ENCODE peak calls at places on chromosomes 5 and 9, in six cellular contexts. D, J, L, U, O and Q are unnamed samples.
A peak's percentile ranks its signal among the peaks of the same experiment; 100 is the strongest.

GRCh38 chr5:76715734-76716455 is at the start of gene F2R:
- DNase-seq in D (peak; percentile 69), J (peak; percentile 80), L (peak; percentile 80), U (peak; percentile 24), O (no peak), Q (peak; percentile 67)

GRCh38 chr5:179152144-179152895 is 92.1 kb downstream of the ZNF354C start:
- DNase-seq in D (no peak), J (peak; percentile 30), L (no peak), U (no peak), O (no peak), Q (no peak)

GRCh38 chr9:39588056-39588814 is 232.8 kb downstream of the SPATA31A1 start:
- DNase-seq in D (no peak), J (no peak), L (peak; percentile 17), U (no peak), O (no peak), Q (peak; percentile 2)

GRCh38 chr5:1709186-1709803 is 90.3 kb downstream of the MRPL36 start:
- DNase-seq in D (no peak), J (peak; percentile 56), L (no peak), U (no peak), O (no peak), Q (no peak)

GRCh38 chr5:74988273-74988983 is 63.9 kb downstream of the GCNT4 start:
- DNase-seq in D (no peak), J (no peak), L (no peak), U (no peak), O (no peak), Q (no peak)

GRCh38 chr5:130063603-130064002 is 159.3 kb downstream of the CHSY3 start:
- DNase-seq in D (no peak), J (no peak), L (no peak), U (no peak), O (no peak), Q (no peak)

GRCh38 chr9:93100265-93100636 is 4.2 kb downstream of the CARD19 start:
- DNase-seq in D (no peak), J (no peak), L (no peak), U (no peak), O (no peak), Q (no peak)

GRCh38 chr9:122197334-122197872 is 31.4 kb downstream of the LHX6 start:
- DNase-seq in D (no peak), J (no peak), L (no peak), U (no peak), O (no peak), Q (no peak)

GRCh38 chr5:171342362-171343111 is 33.5 kb downstream of the TLX3 start:
- DNase-seq in D (peak; percentile 30), J (peak; percentile 56), L (peak; percentile 48), U (peak; percentile 52), O (no peak), Q (no peak)

GRCh38 chr5:10736354-10736753 is 24.7 kb downstream of the DAP start:
- DNase-seq in D (no peak), J (no peak), L (no peak), U (no peak), O (no peak), Q (no peak)

GRCh38 chr5:68088302-68088701 is 127.3 kb upstream of the PIK3R1 start:
- DNase-seq in D (no peak), J (no peak), L (no peak), U (no peak), O (no peak), Q (no peak)

GRCh38 chr9:76980566-76980965 is 38.9 kb upstream of the FOXB2 start:
- DNase-seq in D (no peak), J (no peak), L (no peak), U (no peak), O (no peak), Q (no peak)

GRCh38 chr9:77833686-77834429 is 185.7 kb upstream of the GNA14 start:
- DNase-seq in D (no peak), J (no peak), L (no peak), U (no peak), O (no peak), Q (no peak)

GRCh38 chr9:9337129-9337528 is 1275.7 kb downstream of the PTPRD start:
- DNase-seq in D (no peak), J (no peak), L (no peak), U (no peak), O (no peak), Q (no peak)

GRCh38 chr9:101458955-101459631 is 23.5 kb upstream of the ALDOB start:
- DNase-seq in D (peak; percentile 30), J (no peak), L (no peak), U (peak; percentile 86), O (no peak), Q (no peak)

GRCh38 chr5:88727705-88728313 is 155.2 kb downstream of the MEF2C start:
- DNase-seq in D (no peak), J (no peak), L (peak; percentile 23), U (no peak), O (no peak), Q (no peak)

GRCh38 chr9:98142182-98142924 is 23.3 kb upstream of the TRIM14 start:
- DNase-seq in D (no peak), J (no peak), L (no peak), U (peak; percentile 51), O (no peak), Q (no peak)

GRCh38 chr5:160165137-160166068 is 46.2 kb upstream of the PWWP2A start:
- DNase-seq in D (no peak), J (peak; percentile 73), L (no peak), U (peak; percentile 82), O (no peak), Q (no peak)

GRCh38 chr5:80915716-80916115 is 44.4 kb upstream of the RASGRF2 start:
- DNase-seq in D (no peak), J (no peak), L (no peak), U (no peak), O (no peak), Q (no peak)

GRCh38 chr5:39479537-39479936 is 54.8 kb upstream of the DAB2 start:
- DNase-seq in D (no peak), J (no peak), L (no peak), U (no peak), O (no peak), Q (no peak)

GRCh38 chr9:15192856-15193255 is 114.2 kb downstream of the TTC39B start:
- DNase-seq in D (no peak), J (no peak), L (no peak), U (no peak), O (no peak), Q (no peak)
- TF ChIP-seq TAF1 in D (no peak), J (no peak), L (no peak), U (no peak), O (no peak), Q (no peak)

GRCh38 chr5:180803181-180804128 is 849 bp upstream of the MGAT1 start:
- DNase-seq in D (peak; percentile 81), J (no peak), L (peak; percentile 64), U (peak; percentile 48), O (peak; percentile 85), Q (peak; percentile 74)

GRCh38 chr5:180799902-180800801 is 2.5 kb downstream of the MGAT1 start:
- DNase-seq in D (no peak), J (no peak), L (peak; percentile 35), U (no peak), O (no peak), Q (no peak)

GRCh38 chr5:180804129-180804601 is 1.6 kb upstream of the MGAT1 start:
- DNase-seq in D (no peak), J (no peak), L (no peak), U (no peak), O (no peak), Q (no peak)

GRCh38 chr5:180801596-180802324 is 846 bp downstream of the MGAT1 start:
- DNase-seq in D (no peak), J (no peak), L (no peak), U (no peak), O (no peak), Q (no peak)

GRCh38 chr5:180802325-180803180 is at the start of gene MGAT1:
- DNase-seq in D (peak; percentile 89), J (peak; percentile 90), L (peak; percentile 95), U (peak; percentile 65), O (no peak), Q (peak; percentile 89)
- TF ChIP-seq POLR2A in D (peak; percentile 46), J (peak; percentile 68), L (peak; percentile 81), U (peak; percentile 76), O (peak; percentile 89), Q (peak; percentile 76)

DNA sequence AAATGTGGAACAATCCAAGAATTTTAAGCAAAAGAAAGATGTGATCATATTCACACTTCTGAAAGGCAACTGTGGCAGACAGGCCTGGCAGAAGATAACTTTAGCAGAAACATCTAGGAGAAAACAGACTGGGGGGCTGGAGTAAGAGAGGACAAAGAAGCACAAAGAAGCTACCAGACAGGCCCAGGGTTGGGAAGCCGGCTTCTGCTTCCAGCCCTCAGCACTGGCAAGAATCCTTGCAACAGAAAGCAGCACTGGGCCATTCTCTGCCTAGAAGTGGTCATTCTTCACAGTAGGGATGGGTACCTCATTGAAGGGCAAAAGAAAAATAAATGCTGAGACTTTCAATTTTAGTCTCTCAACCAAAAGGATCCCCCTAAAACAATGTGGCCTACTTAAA is 49.6 kb downstream of the EFNA5 start:
- DNase-seq in D (no peak), J (no peak), L (no peak), U (no peak), O (no peak), Q (no peak)
- TF ChIP-seq TAF1 in D (no peak), J (no peak), L (no peak), U (no peak), O (no peak), Q (no peak)

DNA sequence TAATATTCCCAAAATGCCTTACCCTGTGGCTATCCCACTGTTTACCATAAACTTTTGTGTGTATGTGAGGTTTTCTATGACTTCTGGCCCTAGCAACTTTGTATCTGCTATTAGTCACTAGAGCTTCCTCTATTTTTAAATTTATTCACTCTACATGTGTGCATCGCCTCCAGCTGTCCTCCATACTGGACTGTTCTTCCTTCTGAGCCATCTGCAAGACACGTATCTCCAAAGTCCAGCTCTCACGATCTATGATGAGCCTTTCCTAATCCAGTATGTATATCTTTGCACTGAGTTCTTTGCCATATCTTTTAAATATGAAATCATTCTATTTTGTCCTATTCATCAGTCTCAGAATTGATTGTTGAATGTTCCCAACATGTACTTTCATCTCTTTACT is 1.7 kb upstream of the GNG10 start:
- DNase-seq in D (no peak), J (no peak), L (no peak), U (no peak), O (no peak), Q (no peak)
- TF ChIP-seq POLR2A in D (no peak), J (no peak), L (no peak), U (no peak), O (no peak), Q (no peak)

GRCh38 chr5:98763001-98763630 is 10.3 kb upstream of the RGMB start:
- DNase-seq in D (no peak), J (no peak), L (no peak), U (no peak), O (no peak), Q (no peak)
- TF ChIP-seq TAF1 in D (no peak), J (peak; percentile 15), L (no peak), U (no peak), O (no peak), Q (no peak)